ENCODE peak calls at places on chromosomes 5 and 9, in seven cellular contexts. S is AG20443; Z is activated CD4-positive, alpha-beta T cell treated with anti-CD3 and anti-CD28 coated beads, Interleukin-2, amount 50 U/mL, for 4 hours; B is putamen; D is KBM-7; A is activated naive CD8-positive, alpha-beta T cell treated with anti-CD3 and anti-CD28 coated beads, Interleukin-2, amount 50 U/mL, for 16 hours; I is activated gamma-delta T cell treated with anti-CD3 and anti-CD28 coated beads, Interleukin-2, amount 50 U/mL, for 16 hours. V is an unnamed sample.

GRCh38 chr9:14766299-14766698 is 43.8 kb upstream of the CER1 start:
- DNase-seq in S (peak), Z (no peak), B (no peak), D (no peak), A (no peak), I (no peak), V (no peak)

GRCh38 chr5:53825016-53825415 is 264.6 kb downstream of the NDUFS4 start:
- DNase-seq in S (no peak), Z (no peak), B (no peak), D (no peak), A (no peak), I (no peak), V (no peak)

GRCh38 chr9:72586388-72587160 is 65.2 kb downstream of the TMC1 start:
- DNase-seq in S (peak), Z (peak), B (peak), D (peak), A (no peak), I (no peak), V (no peak)

GRCh38 chr5:169545762-169546161 is 37.8 kb upstream of the SPDL1 start:
- DNase-seq in S (no peak), Z (no peak), B (no peak), D (no peak), A (no peak), I (no peak), V (no peak)

GRCh38 chr5:172862165-172862801 is 28.2 kb downstream of the ERGIC1 start:
- DNase-seq in S (no peak), Z (no peak), B (no peak), D (no peak), A (no peak), I (no peak), V (no peak)

GRCh38 chr5:39158127-39158593 is 61.2 kb downstream of the FYB1 start:
- DNase-seq in S (peak), Z (no peak), B (no peak), D (no peak), A (no peak), I (no peak), V (no peak)

GRCh38 chr9:120541921-120542320 is 38.0 kb downstream of the CDK5RAP2 start:
- DNase-seq in S (no peak), Z (no peak), B (no peak), D (no peak), A (no peak), I (no peak), V (no peak)

GRCh38 chr5:57069115-57069835 is 104.6 kb upstream of the GPBP1 start:
- DNase-seq in S (no peak), Z (no peak), B (no peak), D (no peak), A (no peak), I (no peak), V (no peak)

GRCh38 chr9:35618325-35618727 is at the start of gene CD72:
- DNase-seq in S (no peak), Z (no peak), B (no peak), D (peak), A (no peak), I (no peak), V (no peak)

GRCh38 chr5:96288845-96289185 is 144.2 kb downstream of the PCSK1 start:
- DNase-seq in S (no peak), Z (no peak), B (no peak), D (no peak), A (no peak), I (no peak), V (no peak)

GRCh38 chr9:99752710-99753109 is 69.0 kb upstream of the NR4A3 start:
- DNase-seq in S (peak), Z (no peak), B (no peak), D (no peak), A (no peak), I (no peak), V (no peak)

GRCh38 chr9:107637421-107638420 is 148.2 kb upstream of the KLF4 start:
- DNase-seq in S (peak), Z (no peak), B (peak), D (no peak), A (no peak), I (no peak), V (no peak)

GRCh38 chr5:95508550-95508949 is 46.2 kb downstream of the SKIC3 start:
- DNase-seq in S (no peak), Z (no peak), B (no peak), D (no peak), A (no peak), I (no peak), V (no peak)

GRCh38 chr9:71758277-71758676 is 10.0 kb downstream of the CEMIP2 start:
- DNase-seq in S (no peak), Z (no peak), B (no peak), D (no peak), A (no peak), I (no peak), V (no peak)

GRCh38 chr9:69526699-69527098 is 145.5 kb downstream of the APBA1 start:
- DNase-seq in S (no peak), Z (no peak), B (no peak), D (no peak), A (no peak), I (no peak), V (no peak)

V was measured in stimulated activated CD8-positive, alpha-beta memory T cell treated with anti-CD3 and anti-CD28 coated beads, Interleukin-4, amount 100 ng/mL, for 4 hours.